ENCODE peak calls at places on chromosomes 4 and X, in six cellular contexts. V is GM12892, H is H1, F is GM12878, A is K562, I is HepG2. J is an unnamed sample.

GRCh38 chr4:53281438-53281837 is 84.4 kb downstream of the SCFD2 start:
- DNase-seq in F (no peak), H (no peak), V (no peak), I (no peak), A (no peak), J (no peak)

GRCh38 chr4:166862032-166862431 is 372.3 kb downstream of the SPOCK3 start:
- DNase-seq in A (no peak), H (no peak), I (no peak), F (no peak), V (no peak), J (no peak)

GRCh38 chrX:110265624-110266023 is 52.3 kb downstream of the AMMECR1 start:
- DNase-seq in I (no peak), A (no peak), V (no peak), F (no peak), H (no peak), J (no peak)

GRCh38 chrX:69616520-69617203 is 749 bp downstream of the EDA start:
- DNase-seq in I (peak; percentile 0), F (no peak), H (no peak), A (no peak), V (peak; percentile 1), J (no peak)

GRCh38 chr4:55947912-55948725 is 626 bp upstream of the CEP135 start:
- DNase-seq in V (no peak), H (no peak), A (peak; percentile 58), F (peak; percentile 59), I (peak; percentile 36), J (no peak)

GRCh38 chrX:50971390-50971789 is 60.9 kb downstream of the BMP15 start:
- DNase-seq in F (no peak), A (no peak), V (no peak), I (no peak), H (no peak), J (no peak)

GRCh38 chrX:8988456-8988855 is 45.5 kb downstream of the FAM9B start:
- DNase-seq in V (no peak), F (no peak), H (no peak), I (peak; percentile 0), A (no peak), J (no peak)

GRCh38 chr4:1416051-1416947 is 10.1 kb upstream of the NKX1-1 start:
- DNase-seq in A (no peak), I (no peak), F (no peak), V (peak; percentile 12), H (no peak), J (no peak)

GRCh38 chrX:24150051-24150790 is 692 bp downstream of the ZFX start:
- DNase-seq in H (peak; percentile 39), A (peak; percentile 94), I (peak; percentile 67), V (peak; percentile 83), F (peak; percentile 55), J (peak; percentile 57)

GRCh38 chrX:24149346-24150050 is at the start of gene ZFX:
- DNase-seq in H (no peak), I (peak; percentile 9), F (no peak), V (peak; percentile 32), A (peak; percentile 63), J (peak; percentile 7)

GRCh38 chrX:24148118-24148517 is 1.4 kb upstream of the ZFX start:
- DNase-seq in H (no peak), A (peak; percentile 15), I (no peak), V (no peak), F (no peak), J (no peak)

GRCh38 chrX:24147165-24147564 is 2.4 kb upstream of the ZFX start:
- DNase-seq in A (no peak), F (no peak), V (no peak), I (no peak), H (no peak), J (no peak)

GRCh38 chrX:24148535-24149345 is 789 bp upstream of the ZFX start:
- DNase-seq in A (peak; percentile 41), F (no peak), H (no peak), I (peak; percentile 23), V (peak; percentile 25), J (no peak)
- TF ChIP-seq POLR2A in A (no peak), F (no peak), H (no peak), I (peak; percentile 50), V (peak; percentile 17), J (no peak)

GRCh38 chr4:112704991-112705845 is 68.3 kb downstream of the LARP7 start:
- DNase-seq in A (peak; percentile 30), I (peak; percentile 8), V (no peak), H (peak; percentile 19), F (no peak), J (no peak)
- TF ChIP-seq TAF1 in A (no peak), I (no peak), V (no peak), H (peak; percentile 36), F (no peak), J (no peak)

GRCh38 chr4:168831919-168832745 is 177.9 kb downstream of the CBR4 start:
- DNase-seq in H (peak; percentile 51), F (no peak), A (peak; percentile 52), V (peak; percentile 59), I (peak; percentile 23), J (peak; percentile 63)
- TF ChIP-seq POLR2A in H (peak; percentile 75), F (no peak), A (no peak), V (no peak), I (no peak), J (no peak)

DNA sequence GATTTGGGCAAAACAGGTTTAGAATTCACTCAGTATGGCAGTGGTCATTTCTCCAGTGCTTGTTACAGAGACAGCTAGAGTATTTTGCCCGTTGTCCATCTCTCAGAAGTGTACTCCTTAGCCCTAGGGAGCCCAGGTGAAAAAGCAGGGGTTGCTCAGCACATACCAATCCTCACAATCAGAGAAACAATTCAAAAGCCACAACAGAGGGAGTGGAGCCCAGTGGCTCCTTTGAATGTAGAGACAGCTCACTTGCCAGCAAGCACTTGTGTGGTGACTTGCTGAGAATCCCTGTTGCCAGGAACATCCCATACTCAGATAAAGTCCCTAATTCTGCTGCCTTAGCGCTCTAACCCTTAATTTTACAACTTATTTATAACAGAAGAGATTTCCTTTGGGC is 1488.3 kb downstream of the RPA4 start:
- DNase-seq in A (no peak), F (no peak), V (no peak), I (no peak), H (no peak), J (no peak)
- TF ChIP-seq TAF1 in A (no peak), F (no peak), V (no peak), I (no peak), H (no peak), J (no peak)

DNA sequence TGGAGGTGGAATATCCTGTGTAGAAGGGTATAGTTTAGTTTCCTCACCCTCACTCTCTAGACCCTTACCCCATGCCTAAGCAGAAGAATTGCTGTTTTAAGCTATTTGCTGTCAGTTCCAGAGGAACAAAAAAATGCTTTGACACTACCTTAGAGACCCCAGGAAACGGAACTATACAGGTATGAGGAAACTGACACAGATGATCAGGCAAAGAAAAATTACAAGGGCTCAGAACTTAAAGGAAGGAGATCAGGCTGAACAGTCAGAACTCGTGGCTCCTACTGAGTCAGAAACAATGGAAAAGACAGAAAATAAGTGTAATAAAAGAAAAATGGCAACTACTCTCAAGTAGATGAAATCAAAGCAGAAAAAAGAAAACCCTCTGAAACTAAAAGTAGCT is 65.6 kb downstream of the BANK1 start:
- DNase-seq in F (no peak), I (no peak), V (no peak), A (no peak), H (no peak), J (no peak)
- TF ChIP-seq POLR2A in F (no peak), I (no peak), V (no peak), A (no peak), H (no peak), J (no peak)

GRCh38 chr4:168480991-168481588 is 798 bp upstream of the DDX60L start:
- DNase-seq in H (no peak), I (peak; percentile 7), F (peak; percentile 16), A (peak; percentile 44), V (peak; percentile 14), J (peak; percentile 8)
- TF ChIP-seq TAF1 in H (no peak), I (no peak), F (no peak), A (no peak), V (no peak), J (no peak)

GRCh38 chr4:7045553-7045952 is 2.4 kb downstream of the TADA2B start:
- DNase-seq in F (no peak), V (no peak), H (no peak), I (no peak), A (no peak), J (no peak)
- TF ChIP-seq POLR2A in F (no peak), V (no peak), H (no peak), I (no peak), A (no peak), J (no peak)

GRCh38 chrX:46649421-46650260 is 76.1 kb downstream of the CHST7 start:
- DNase-seq in A (no peak), H (peak; percentile 13), F (no peak), V (no peak), I (no peak), J (no peak)

GRCh38 chrX:46648660-46649059 is 75.1 kb downstream of the CHST7 start:
- DNase-seq in V (no peak), I (no peak), H (no peak), F (no peak), A (no peak), J (no peak)

GRCh38 chrX:46653482-46653881 is 79.9 kb downstream of the CHST7 start:
- DNase-seq in H (no peak), A (peak; percentile 29), I (peak; percentile 3), V (no peak), F (no peak), J (no peak)
- TF ChIP-seq TAF1 in H (no peak), A (no peak), I (no peak), V (no peak), F (no peak), J (no peak)

GRCh38 chr4:140152760-140153418 is 1.1 kb downstream of the MAML3 start:
- DNase-seq in I (no peak), H (no peak), F (no peak), A (peak; percentile 24), V (peak; percentile 10), J (peak; percentile 19)
- TF ChIP-seq POLR2A in I (no peak), H (no peak), F (no peak), A (no peak), V (no peak), J (no peak)

DNA sequence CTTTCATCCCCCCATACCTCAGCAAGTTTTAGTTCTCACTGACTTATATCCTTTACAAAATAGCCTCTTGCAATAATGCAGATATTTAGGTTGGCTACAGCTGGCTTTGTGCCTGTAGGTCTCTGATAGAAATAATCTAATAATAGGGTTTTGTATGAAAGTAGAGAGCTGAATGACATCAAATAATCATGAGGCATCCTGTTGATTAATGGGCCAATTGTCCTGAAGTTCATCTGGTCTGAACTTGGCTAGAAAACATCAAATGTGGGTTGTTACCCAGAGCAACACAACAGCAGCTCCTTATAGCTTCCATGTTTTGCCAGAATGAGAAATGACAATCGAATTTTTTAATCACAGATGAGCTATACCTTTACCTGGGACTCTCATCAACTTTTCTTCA is 19.2 kb upstream of the LHFPL1 start:
- DNase-seq in I (no peak), F (no peak), H (no peak), V (no peak), A (no peak), J (no peak)
- TF ChIP-seq TAF1 in I (no peak), F (no peak), H (no peak), V (no peak), A (no peak), J (no peak)